ENCODE peak calls at places on chromosomes 1 and 21, in six cellular contexts. One of them, this sample, is unnamed.

GRCh38 chr1:55827350-55827749 is 612.2 kb upstream of the USP24 start:
- DNase-seq in ovary: no peak
- DNase-seq in heart left ventricle: no peak
- DNase-seq in H1: no peak
- DNase-seq in K562: no peak
- DNase-seq in uterus: peak; percentile 52
- DNase-seq in this sample: peak; percentile 15

GRCh38 chr1:54360165-54361005 is 45.8 kb downstream of the SSBP3 start:
- DNase-seq in K562: no peak
- DNase-seq in ovary: no peak
- DNase-seq in uterus: no peak
- DNase-seq in H1: no peak
- DNase-seq in heart left ventricle: no peak
- DNase-seq in this sample: no peak

GRCh38 chr1:97164276-97164639 is 442.7 kb downstream of the PTBP2 start:
- DNase-seq in ovary: no peak
- DNase-seq in H1: no peak
- DNase-seq in heart left ventricle: no peak
- DNase-seq in K562: no peak
- DNase-seq in uterus: no peak
- DNase-seq in this sample: no peak

GRCh38 chr1:233197940-233198339 is 97.6 kb downstream of the PCNX2 start:
- DNase-seq in H1: no peak
- DNase-seq in K562: no peak
- DNase-seq in heart left ventricle: no peak
- DNase-seq in uterus: no peak
- DNase-seq in ovary: no peak
- DNase-seq in this sample: no peak

GRCh38 chr1:61606448-61607312 is 118.3 kb downstream of the TM2D1 start:
- DNase-seq in K562: no peak
- DNase-seq in H1: no peak
- DNase-seq in ovary: peak; percentile 61
- DNase-seq in heart left ventricle: peak; percentile 68
- DNase-seq in uterus: peak; percentile 70
- DNase-seq in this sample: no peak

GRCh38 chr1:44012941-44013609 is 18.2 kb downstream of the SLC6A9 start:
- DNase-seq in K562: no peak
- DNase-seq in H1: no peak
- DNase-seq in heart left ventricle: no peak
- DNase-seq in uterus: no peak
- DNase-seq in ovary: no peak
- DNase-seq in this sample: no peak

GRCh38 chr1:91792393-91793032 is 93.4 kb downstream of the TGFBR3 start:
- DNase-seq in heart left ventricle: no peak
- DNase-seq in uterus: no peak
- DNase-seq in ovary: no peak
- DNase-seq in K562: no peak
- DNase-seq in H1: no peak
- DNase-seq in this sample: no peak

GRCh38 chr21:36429672-36430546 is 44.7 kb downstream of the CHAF1B start:
- DNase-seq in heart left ventricle: peak; percentile 84
- DNase-seq in uterus: peak; percentile 82
- DNase-seq in K562: peak; percentile 97
- DNase-seq in H1: no peak
- DNase-seq in ovary: peak; percentile 86
- DNase-seq in this sample: peak; percentile 98

GRCh38 chr1:226530591-226530990 is 18.0 kb upstream of the STUM start:
- DNase-seq in heart left ventricle: no peak
- DNase-seq in uterus: no peak
- DNase-seq in K562: no peak
- DNase-seq in ovary: no peak
- DNase-seq in H1: no peak
- DNase-seq in this sample: no peak

GRCh38 chr1:222413436-222413835 is 134.5 kb downstream of the HHIPL2 start:
- DNase-seq in heart left ventricle: no peak
- DNase-seq in ovary: no peak
- DNase-seq in uterus: no peak
- DNase-seq in H1: no peak
- DNase-seq in K562: no peak
- DNase-seq in this sample: no peak

GRCh38 chr1:96424882-96425281 is 296.7 kb upstream of the PTBP2 start:
- DNase-seq in ovary: no peak
- DNase-seq in K562: no peak
- DNase-seq in uterus: no peak
- DNase-seq in H1: no peak
- DNase-seq in heart left ventricle: no peak
- DNase-seq in this sample: no peak

GRCh38 chr1:243968413-243968812 is 82.7 kb upstream of the ZBTB18 start:
- DNase-seq in ovary: no peak
- DNase-seq in H1: peak; percentile 33
- DNase-seq in heart left ventricle: no peak
- DNase-seq in uterus: no peak
- DNase-seq in K562: no peak
- DNase-seq in this sample: no peak

GRCh38 chr1:228794173-228794572 is 58.9 kb downstream of the RHOU start:
- DNase-seq in ovary: no peak
- DNase-seq in heart left ventricle: no peak
- DNase-seq in K562: no peak
- DNase-seq in uterus: no peak
- DNase-seq in H1: no peak
- DNase-seq in this sample: no peak

GRCh38 chr1:93617670-93618488 is 63.8 kb downstream of the BCAR3 start:
- DNase-seq in heart left ventricle: no peak
- DNase-seq in K562: no peak
- DNase-seq in H1: no peak
- DNase-seq in uterus: no peak
- DNase-seq in ovary: no peak
- DNase-seq in this sample: no peak

GRCh38 chr1:244341455-244342450 is 110.0 kb downstream of the ADSS2 start:
- DNase-seq in heart left ventricle: no peak
- DNase-seq in K562: peak; percentile 69
- DNase-seq in uterus: no peak
- DNase-seq in H1: peak; percentile 59
- DNase-seq in ovary: no peak
- DNase-seq in this sample: peak; percentile 26

GRCh38 chr1:43835141-43836021 is 98.2 kb upstream of the ARTN start:
- DNase-seq in ovary: peak; percentile 36
- DNase-seq in K562: peak; percentile 86
- DNase-seq in H1: no peak
- DNase-seq in uterus: peak; percentile 32
- DNase-seq in heart left ventricle: no peak
- DNase-seq in this sample: peak; percentile 67

GRCh38 chr1:192516776-192517297 is 58.7 kb upstream of the RGS1 start:
- DNase-seq in ovary: no peak
- DNase-seq in uterus: no peak
- DNase-seq in heart left ventricle: no peak
- DNase-seq in H1: no peak
- DNase-seq in K562: no peak
- DNase-seq in this sample: no peak

GRCh38 chr1:109765483-109765815 is 1.7 kb upstream of the EPS8L3 start:
- DNase-seq in H1: no peak
- DNase-seq in ovary: no peak
- DNase-seq in uterus: peak; percentile 10
- DNase-seq in K562: no peak
- DNase-seq in heart left ventricle: no peak
- DNase-seq in this sample: no peak

GRCh38 chr1:230548997-230549396 is 93.3 kb upstream of the COG2 start:
- DNase-seq in K562: no peak
- DNase-seq in ovary: no peak
- DNase-seq in heart left ventricle: no peak
- DNase-seq in uterus: no peak
- DNase-seq in H1: no peak
- DNase-seq in this sample: no peak

GRCh38 chr21:25039461-25040380 is 567.6 kb downstream of the MRPL39 start:
- DNase-seq in heart left ventricle: no peak
- DNase-seq in H1: no peak
- DNase-seq in ovary: no peak
- DNase-seq in uterus: no peak
- DNase-seq in K562: no peak
- DNase-seq in this sample: no peak

GRCh38 chr1:155171836-155172731 is 1.0 kb downstream of the KRTCAP2 start:
- DNase-seq in ovary: no peak
- DNase-seq in heart left ventricle: no peak
- DNase-seq in K562: no peak
- DNase-seq in H1: no peak
- DNase-seq in uterus: no peak
- DNase-seq in this sample: no peak

GRCh38 chr1:90394247-90394646 is 322.9 kb downstream of the BARHL2 start:
- DNase-seq in K562: no peak
- DNase-seq in ovary: no peak
- DNase-seq in uterus: no peak
- DNase-seq in H1: no peak
- DNase-seq in heart left ventricle: no peak
- DNase-seq in this sample: no peak

GRCh38 chr1:2831596-2832212 is 30.2 kb upstream of the TTC34 start:
- DNase-seq in uterus: no peak
- DNase-seq in ovary: no peak
- DNase-seq in H1: no peak
- DNase-seq in K562: no peak
- DNase-seq in heart left ventricle: no peak
- DNase-seq in this sample: no peak

GRCh38 chr21:27346041-27346448 is 379.2 kb upstream of the ADAMTS5 start:
- DNase-seq in K562: no peak
- DNase-seq in ovary: no peak
- DNase-seq in heart left ventricle: no peak
- DNase-seq in H1: no peak
- DNase-seq in uterus: no peak
- DNase-seq in this sample: peak; percentile 9

GRCh38 chr1:71047635-71048607 is at the start of gene PTGER3:
- DNase-seq in heart left ventricle: peak; percentile 86
- DNase-seq in K562: peak; percentile 91
- DNase-seq in ovary: no peak
- DNase-seq in H1: peak; percentile 82
- DNase-seq in uterus: peak; percentile 93
- DNase-seq in this sample: no peak

GRCh38 chr1:55127827-55128343 is 87.3 kb downstream of the USP24 start:
- DNase-seq in H1: no peak
- DNase-seq in heart left ventricle: no peak
- DNase-seq in ovary: no peak
- DNase-seq in uterus: no peak
- DNase-seq in K562: no peak
- DNase-seq in this sample: no peak

GRCh38 chr21:32102426-32102825 is 176.4 kb downstream of the MIS18A start:
- DNase-seq in H1: no peak
- DNase-seq in ovary: no peak
- DNase-seq in heart left ventricle: no peak
- DNase-seq in K562: no peak
- DNase-seq in uterus: no peak
- DNase-seq in this sample: no peak

DNA sequence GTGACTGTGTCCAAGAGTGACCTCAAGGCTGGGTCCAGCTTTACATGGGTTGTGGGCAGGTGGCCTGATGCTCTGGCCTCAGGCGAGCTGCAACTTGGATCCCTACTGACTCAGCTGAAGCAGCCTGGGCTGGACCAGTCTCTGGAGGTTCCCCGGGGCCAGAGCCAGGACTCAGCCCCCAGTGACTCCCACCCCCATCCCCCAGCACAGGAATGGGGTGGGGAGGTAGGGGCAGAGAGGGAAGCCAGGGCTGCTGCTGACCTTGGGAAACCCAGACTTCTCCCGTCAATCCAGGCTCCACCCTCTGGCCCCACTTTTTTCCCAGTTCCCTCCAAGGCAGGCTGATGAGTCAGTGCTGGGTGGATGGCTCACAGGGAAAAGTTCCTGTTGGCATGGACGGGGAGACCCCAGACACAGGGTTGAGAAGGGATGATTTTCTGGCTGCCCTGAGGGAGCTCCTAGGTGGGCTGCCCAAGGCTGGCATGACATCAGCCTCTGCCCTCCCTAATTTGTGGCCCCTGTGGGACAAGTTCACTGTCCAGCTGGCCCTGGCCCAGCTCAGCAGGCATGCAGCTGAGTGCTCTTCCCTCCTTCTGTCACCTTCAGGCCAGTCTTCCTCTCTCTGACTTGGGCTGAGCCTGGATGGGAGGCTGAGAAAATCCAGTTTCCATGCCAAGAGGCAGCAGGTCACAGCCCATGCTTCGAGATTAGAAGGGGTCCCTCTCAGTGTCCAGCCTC is 2.2 kb downstream of the ZC3H12A start:
- DNase-seq in heart left ventricle: no peak
- DNase-seq in ovary: peak; percentile 86
- DNase-seq in uterus: peak; percentile 80
- DNase-seq in K562: no peak
- DNase-seq in H1: no peak
- DNase-seq in this sample: peak; percentile 82
- TF ChIP-seq POLR2A in heart left ventricle: no peak
- TF ChIP-seq POLR2A in ovary: no peak
- TF ChIP-seq POLR2A in uterus: no peak
- TF ChIP-seq POLR2A in K562: no peak
- TF ChIP-seq POLR2A in H1: no peak
- TF ChIP-seq POLR2A in this sample: no peak

GRCh38 chr1:204130178-204130577 is 21.7 kb downstream of the ETNK2 start:
- DNase-seq in ovary: peak; percentile 51
- DNase-seq in K562: no peak
- DNase-seq in uterus: peak; percentile 45
- DNase-seq in heart left ventricle: peak; percentile 54
- DNase-seq in H1: no peak
- DNase-seq in this sample: no peak
- TF ChIP-seq POLR2A in ovary: no peak
- TF ChIP-seq POLR2A in K562: no peak
- TF ChIP-seq POLR2A in uterus: no peak
- TF ChIP-seq POLR2A in heart left ventricle: no peak
- TF ChIP-seq POLR2A in H1: no peak
- TF ChIP-seq POLR2A in this sample: no peak

DNA sequence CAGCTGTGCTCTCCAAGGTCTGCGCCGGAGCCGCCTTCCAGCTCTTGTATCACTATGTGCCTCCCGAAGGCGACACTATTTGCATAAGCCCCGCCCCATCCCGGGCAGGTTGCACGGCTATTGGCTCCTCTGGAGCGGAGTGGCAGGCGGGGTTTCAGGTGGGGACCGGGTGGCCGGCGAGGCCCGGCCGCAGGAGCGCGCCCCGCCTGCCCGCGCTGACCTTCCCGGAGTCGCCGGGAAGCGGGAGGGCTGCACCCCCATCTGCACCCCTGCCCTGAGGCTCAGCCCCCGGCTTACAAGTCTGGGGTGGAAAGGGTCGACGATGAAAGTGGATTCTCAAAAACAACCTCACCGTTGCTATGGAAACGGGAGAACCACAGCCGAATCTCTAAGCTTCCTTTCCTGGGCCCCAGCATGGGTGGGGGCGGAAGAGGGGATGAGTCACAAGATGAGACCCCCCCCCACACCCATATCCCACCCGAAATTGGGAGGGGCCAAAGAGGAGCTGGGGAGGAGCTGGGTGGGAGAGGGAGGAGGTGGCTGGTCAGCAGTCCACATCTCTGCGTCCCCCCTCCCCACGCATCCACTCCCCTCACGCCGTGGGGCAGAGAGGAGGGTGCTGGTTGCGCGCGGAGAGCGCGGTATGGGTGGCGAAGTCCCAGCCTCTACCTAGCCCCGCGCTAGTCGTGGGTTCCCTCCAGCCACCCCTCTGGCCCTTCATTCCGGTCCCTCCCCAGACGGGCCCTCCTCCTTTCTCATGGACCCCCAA is at the start of gene HPCAL4:
- DNase-seq in ovary: peak; percentile 95
- DNase-seq in H1: peak; percentile 97
- DNase-seq in K562: peak; percentile 93
- DNase-seq in heart left ventricle: peak; percentile 93
- DNase-seq in uterus: peak; percentile 78
- DNase-seq in this sample: peak; percentile 71
- TF ChIP-seq POLR2A in ovary: peak; percentile 73
- TF ChIP-seq POLR2A in H1: no peak
- TF ChIP-seq POLR2A in K562: no peak
- TF ChIP-seq POLR2A in heart left ventricle: no peak
- TF ChIP-seq POLR2A in uterus: no peak
- TF ChIP-seq POLR2A in this sample: no peak

GRCh38 chr1:17765444-17766411 is 10.6 kb downstream of the ACTL8 start:
- DNase-seq in K562: no peak
- DNase-seq in heart left ventricle: no peak
- DNase-seq in ovary: no peak
- DNase-seq in uterus: peak; percentile 35
- DNase-seq in H1: no peak
- DNase-seq in this sample: peak; percentile 78
- TF ChIP-seq POLR2A in K562: no peak
- TF ChIP-seq POLR2A in heart left ventricle: no peak
- TF ChIP-seq POLR2A in ovary: no peak
- TF ChIP-seq POLR2A in uterus: no peak
- TF ChIP-seq POLR2A in H1: no peak
- TF ChIP-seq POLR2A in this sample: peak; percentile 16

This sample was measured in H54.